ENCODE peak calls at places on chromosomes 11 and 22, in four cellular contexts. B is breast epithelium, A is K562, T is GM12878. H is an unnamed sample.

GRCh38 chr22:49066619-49067018 is 761.1 kb downstream of the BRD1 start:
- DNase-seq in B (no peak), A (no peak), T (no peak), H (no peak)

GRCh38 chr11:19187880-19188279 is 13.9 kb downstream of the CSRP3 start:
- DNase-seq in B (no peak), A (no peak), T (no peak), H (no peak)

GRCh38 chr11:80542704-80543103 is 1101.9 kb upstream of the TENM4 start:
- DNase-seq in B (no peak), A (no peak), T (no peak), H (no peak)

GRCh38 chr11:22742149-22742548 is 75.7 kb downstream of the GAS2 start:
- DNase-seq in B (no peak), A (no peak), T (no peak), H (no peak)

GRCh38 chr11:12245549-12245986 is 131.8 kb upstream of the PARVA start:
- DNase-seq in B (no peak), A (peak), T (no peak), H (no peak)

GRCh38 chr11:24373516-24373915 is 123.3 kb upstream of the LUZP2 start:
- DNase-seq in B (no peak), A (no peak), T (no peak), H (no peak)

GRCh38 chr11:75103380-75104026 is 6.8 kb upstream of the OR2AT4 start:
- DNase-seq in B (no peak), A (peak), T (peak), H (no peak)

GRCh38 chr11:46461461-46461927 is 69.9 kb upstream of the CHRM4 start:
- DNase-seq in B (no peak), A (no peak), T (no peak), H (no peak)

GRCh38 chr11:21446939-21447590 is 745.8 kb upstream of the ANO5 start:
- DNase-seq in B (no peak), A (no peak), T (no peak), H (no peak)

GRCh38 chr22:50641696-50642607 is 14.0 kb upstream of the ARSA start:
- DNase-seq in B (no peak), A (no peak), T (no peak), H (no peak)

GRCh38 chr22:32354360-32355351 is 3.0 kb upstream of the RFPL3 start:
- DNase-seq in B (no peak), A (peak), T (no peak), H (no peak)

GRCh38 chr11:122746050-122746478 is 90.5 kb downstream of the UBASH3B start:
- DNase-seq in B (no peak), A (no peak), T (peak), H (no peak)

GRCh38 chr11:44589301-44589700 is 23.8 kb downstream of the CD82 start:
- DNase-seq in B (no peak), A (no peak), T (no peak), H (peak)

GRCh38 chr11:11397043-11397415 is 44.0 kb upstream of the CSNK2A3 start:
- DNase-seq in B (no peak), A (no peak), T (no peak), H (no peak)

GRCh38 chr11:96303067-96303466 is 39.9 kb downstream of the MAML2 start:
- DNase-seq in B (no peak), A (peak), T (no peak), H (no peak)

GRCh38 chr11:65468874-65469333 is 29.9 kb upstream of the MALAT1 start:
- DNase-seq in B (peak), A (peak), T (no peak), H (no peak)

GRCh38 chr22:40236131-40236665 is 58.5 kb downstream of the TNRC6B start:
- DNase-seq in B (no peak), A (no peak), T (no peak), H (no peak)

GRCh38 chr22:33520904-33521780 is 399.1 kb downstream of the LARGE1 start:
- DNase-seq in B (no peak), A (no peak), T (no peak), H (no peak)

GRCh38 chr11:101436511-101437142 is 147.2 kb downstream of the TRPC6 start:
- DNase-seq in B (no peak), A (peak), T (no peak), H (no peak)

GRCh38 chr11:18775492-18776292 is 15.9 kb downstream of the PTPN5 start:
- DNase-seq in B (no peak), A (peak), T (no peak), H (peak)

GRCh38 chr22:36282078-36282831 is 29.3 kb downstream of the APOL1 start:
- DNase-seq in B (no peak), A (no peak), T (no peak), H (no peak)

GRCh38 chr11:14713518-14714244 is 70.1 kb downstream of the PDE3B start:
- DNase-seq in B (no peak), A (no peak), T (no peak), H (no peak)

GRCh38 chr11:19359425-19360000 is 118.8 kb upstream of the E2F8 start:
- DNase-seq in B (no peak), A (no peak), T (no peak), H (no peak)

GRCh38 chr11:127521413-127521812 is 520.8 kb upstream of the KIRREL3 start:
- DNase-seq in B (no peak), A (no peak), T (no peak), H (peak)

GRCh38 chr11:3745161-3745560 is 52.2 kb downstream of the NUP98 start:
- DNase-seq in B (no peak), A (no peak), T (no peak), H (no peak)

GRCh38 chr11:48184452-48184851 is 32.2 kb upstream of the OR4B1 start:
- DNase-seq in B (no peak), A (no peak), T (no peak), H (no peak)

GRCh38 chr11:34239465-34240149 is 118.2 kb downstream of the ABTB2 start:
- DNase-seq in B (no peak), A (no peak), T (no peak), H (no peak)

GRCh38 chr11:45745065-45745811 is 59.7 kb upstream of the SLC35C1 start:
- DNase-seq in B (no peak), A (no peak), T (no peak), H (no peak)

GRCh38 chr22:36761553-36762240 is 14.2 kb downstream of the IFT27 start:
- DNase-seq in B (no peak), A (no peak), T (no peak), H (no peak)

GRCh38 chr11:40175980-40176379 is 1283.5 kb downstream of the LRRC4C start:
- DNase-seq in B (no peak), A (no peak), T (no peak), H (no peak)

GRCh38 chr11:70423523-70424505 is 25.5 kb downstream of the CTTN start:
- DNase-seq in B (no peak), A (peak), T (peak), H (peak)

GRCh38 chr11:86588566-86589090 is 83.8 kb downstream of the ME3 start:
- DNase-seq in B (no peak), A (no peak), T (no peak), H (no peak)

GRCh38 chr11:17979770-17980371 is 33.0 kb downstream of the SERGEF start:
- DNase-seq in B (no peak), A (peak), T (no peak), H (peak)

GRCh38 chr11:126544311-126545056 is 189.0 kb downstream of the ST3GAL4 start:
- DNase-seq in B (peak), A (no peak), T (no peak), H (peak)

GRCh38 chr11:118612378-118612777 is 5.0 kb downstream of the PHLDB1 start:
- DNase-seq in B (peak), A (no peak), T (no peak), H (no peak)

DNA sequence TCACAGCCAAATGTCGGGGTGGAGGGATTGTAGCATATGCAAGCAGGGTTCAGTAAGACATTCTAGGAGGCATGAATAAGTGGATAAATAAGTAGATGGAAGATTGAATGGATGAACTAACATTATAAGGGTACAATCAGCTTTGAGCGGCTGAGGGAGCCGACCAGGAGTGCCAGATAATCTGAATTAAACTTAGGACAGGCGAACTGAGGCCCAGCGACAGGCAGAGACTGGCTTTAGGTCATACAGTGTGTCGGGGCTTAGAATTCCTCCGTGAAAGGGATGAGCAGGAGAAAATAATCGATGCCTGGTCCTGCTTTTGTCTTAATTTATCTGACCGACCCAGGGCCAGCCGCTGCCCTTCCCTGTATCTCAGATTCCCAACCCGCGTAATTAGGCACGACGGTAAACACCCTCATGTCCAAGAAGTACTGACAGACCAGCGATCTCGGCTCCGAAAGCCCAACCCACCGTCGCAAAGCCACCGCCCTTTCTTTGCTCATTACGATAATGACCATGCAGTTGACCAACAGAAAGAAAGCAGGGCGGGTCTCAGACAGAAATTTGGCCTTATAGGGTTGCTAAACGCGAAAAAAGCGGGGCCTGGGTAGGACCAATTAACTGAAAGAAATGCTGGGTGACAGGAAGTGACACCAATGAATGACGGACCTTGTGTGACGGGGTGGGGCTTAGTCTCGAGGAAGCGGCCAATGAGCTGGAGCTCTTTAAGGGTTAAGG is 523 bp downstream of the ANAPC15 start:
- DNase-seq in B (peak), A (peak), T (peak), H (peak)
- TF ChIP-seq POLR2A in B (peak), A (peak), T (peak), H (peak)

GRCh38 chr11:134792044-134792443 is 380.0 kb upstream of the B3GAT1 start:
- DNase-seq in B (no peak), A (no peak), T (no peak), H (no peak)
- TF ChIP-seq POLR2A in B (no peak), A (no peak), T (no peak), H (no peak)

GRCh38 chr22:37897805-37898204 is 8.3 kb upstream of the MICALL1 start:
- DNase-seq in B (no peak), A (no peak), T (no peak), H (no peak)

GRCh38 chr22:37894939-37895670 is 11.0 kb upstream of the MICALL1 start:
- DNase-seq in B (peak), A (no peak), T (no peak), H (no peak)

GRCh38 chr22:37896939-37897338 is 9.2 kb upstream of the MICALL1 start:
- DNase-seq in B (no peak), A (no peak), T (no peak), H (no peak)

GRCh38 chr22:37898441-37899181 is 7.5 kb upstream of the MICALL1 start:
- DNase-seq in B (peak), A (no peak), T (no peak), H (no peak)

GRCh38 chr22:37896181-37896592 is 9.9 kb upstream of the MICALL1 start:
- DNase-seq in B (peak), A (no peak), T (peak), H (no peak)
- TF ChIP-seq POLR2A in B (no peak), A (no peak), T (peak), H (no peak)

GRCh38 chr11:119730347-119730613 is 1.3 kb upstream of the NECTIN1 start:
- DNase-seq in B (no peak), A (no peak), T (no peak), H (no peak)

GRCh38 chr11:119729581-119730346 is 764 bp upstream of the NECTIN1 start:
- DNase-seq in B (peak), A (no peak), T (no peak), H (no peak)

GRCh38 chr11:119727523-119728081 is 1.4 kb downstream of the NECTIN1 start:
- DNase-seq in B (no peak), A (no peak), T (no peak), H (peak)

GRCh38 chr11:119728226-119728626 is 774 bp downstream of the NECTIN1 start:
- DNase-seq in B (no peak), A (no peak), T (no peak), H (peak)

GRCh38 chr11:119728651-119729580 is at the start of gene NECTIN1:
- DNase-seq in B (peak), A (peak), T (no peak), H (peak)
- TF ChIP-seq POLR2A in B (no peak), A (no peak), T (peak), H (peak)

GRCh38 chr11:13475091-13475490 is 12.1 kb upstream of the BTBD10 start:
- DNase-seq in B (no peak), A (no peak), T (no peak), H (no peak)

GRCh38 chr11:13468750-13469149 is 5.7 kb upstream of the BTBD10 start:
- DNase-seq in B (no peak), A (no peak), T (no peak), H (no peak)

DNA sequence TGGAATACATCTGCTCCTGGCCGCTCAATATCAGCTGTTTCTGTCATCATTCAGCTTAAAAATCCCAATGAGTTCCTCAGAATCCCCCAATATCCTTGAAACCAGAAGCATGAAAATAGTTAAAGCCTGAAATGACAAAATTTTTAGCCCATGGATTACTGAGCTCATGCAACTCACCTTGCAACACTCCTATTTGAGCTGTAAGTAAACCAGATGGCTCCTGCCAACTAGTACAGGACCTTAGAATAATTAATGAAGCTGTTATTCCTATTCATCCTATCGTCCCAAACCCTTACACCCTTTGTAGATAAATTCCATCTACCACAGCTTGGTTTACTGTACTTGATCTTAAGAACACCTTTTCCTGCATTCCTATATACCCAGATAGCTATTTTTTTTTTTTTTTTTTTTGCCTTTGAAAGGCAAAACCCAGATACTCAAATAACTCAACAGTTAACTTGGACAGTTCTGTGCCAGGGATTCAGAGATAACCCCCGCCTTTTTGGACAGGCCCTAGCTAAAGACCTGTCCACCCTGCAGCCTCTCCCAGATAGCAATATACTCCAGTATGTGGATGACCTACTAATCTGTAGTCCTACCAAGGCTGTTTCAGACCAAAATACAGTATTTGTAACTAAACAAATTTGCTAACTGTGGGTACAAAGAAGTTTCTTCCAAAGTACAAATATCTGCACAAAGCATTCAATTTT is 10.1 kb upstream of the BTBD10 start:
- DNase-seq in B (no peak), A (no peak), T (no peak), H (no peak)
- TF ChIP-seq POLR2A in B (no peak), A (no peak), T (no peak), H (no peak)

GRCh38 chr11:559712-560304 is 730 bp downstream of the LMNTD2 start:
- DNase-seq in B (no peak), A (peak), T (no peak), H (peak)
- TF ChIP-seq POLR2A in B (no peak), A (no peak), T (no peak), H (no peak)

GRCh38 chr22:42366815-42367581 is 65.2 kb downstream of the NFAM1 start:
- DNase-seq in B (peak), A (no peak), T (no peak), H (no peak)

GRCh38 chr22:42369250-42370041 is 62.8 kb downstream of the NFAM1 start:
- DNase-seq in B (peak), A (peak), T (peak), H (peak)

GRCh38 chr22:42365942-42366660 is 66.1 kb downstream of the NFAM1 start:
- DNase-seq in B (no peak), A (no peak), T (no peak), H (no peak)

GRCh38 chr22:42367980-42368378 is 64.2 kb downstream of the NFAM1 start:
- DNase-seq in B (no peak), A (no peak), T (no peak), H (no peak)

DNA sequence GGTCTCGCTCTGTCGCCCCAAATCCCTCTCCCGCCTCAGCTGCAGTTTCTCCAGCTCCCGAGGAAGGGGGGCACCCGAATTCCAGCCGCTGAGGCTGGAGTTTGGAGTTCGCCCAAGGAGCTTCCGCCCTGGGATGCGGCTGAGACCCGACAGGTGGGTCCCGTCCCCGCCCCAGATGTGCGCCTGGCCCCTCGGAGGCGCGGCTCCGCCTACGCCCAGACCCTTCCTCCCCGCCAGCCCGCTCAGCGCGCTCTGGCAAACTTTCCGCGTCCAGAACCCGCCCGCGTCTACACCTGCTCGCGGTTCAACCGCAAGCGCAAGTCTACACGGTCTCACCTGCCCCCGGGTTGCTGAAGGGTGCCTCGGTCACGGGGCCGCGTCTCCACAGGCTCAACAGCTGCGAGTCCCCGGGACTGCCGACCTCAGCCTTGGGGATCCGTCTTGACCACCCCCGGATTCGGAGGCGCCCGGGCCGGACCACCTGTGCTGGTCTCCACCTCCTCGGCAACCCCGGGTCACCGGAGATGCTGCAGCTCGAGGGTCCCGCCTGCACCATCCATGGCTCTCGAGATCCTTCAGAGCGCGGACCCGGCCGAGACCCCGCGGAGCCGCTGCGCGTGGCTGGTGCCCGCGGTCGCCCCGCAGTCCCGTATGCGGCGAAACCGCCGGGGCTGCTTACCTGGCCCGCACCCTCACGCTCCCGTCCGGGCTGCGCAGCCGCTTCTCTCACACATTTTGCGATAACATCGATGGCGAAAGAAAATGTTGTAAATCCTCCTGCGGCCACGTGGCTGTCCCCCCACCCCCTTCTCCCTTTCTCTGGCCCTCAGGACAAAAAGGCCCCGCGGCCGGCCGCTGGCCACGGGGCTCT is 63.6 kb downstream of the NFAM1 start:
- DNase-seq in B (no peak), A (no peak), T (no peak), H (no peak)
- TF ChIP-seq POLR2A in B (no peak), A (no peak), T (no peak), H (no peak)

GRCh38 chr11:111977141-111978027 is 40.2 kb downstream of the DIXDC1 start:
- DNase-seq in B (peak), A (no peak), T (no peak), H (peak)
- TF ChIP-seq POLR2A in B (no peak), A (no peak), T (no peak), H (no peak)

DNA sequence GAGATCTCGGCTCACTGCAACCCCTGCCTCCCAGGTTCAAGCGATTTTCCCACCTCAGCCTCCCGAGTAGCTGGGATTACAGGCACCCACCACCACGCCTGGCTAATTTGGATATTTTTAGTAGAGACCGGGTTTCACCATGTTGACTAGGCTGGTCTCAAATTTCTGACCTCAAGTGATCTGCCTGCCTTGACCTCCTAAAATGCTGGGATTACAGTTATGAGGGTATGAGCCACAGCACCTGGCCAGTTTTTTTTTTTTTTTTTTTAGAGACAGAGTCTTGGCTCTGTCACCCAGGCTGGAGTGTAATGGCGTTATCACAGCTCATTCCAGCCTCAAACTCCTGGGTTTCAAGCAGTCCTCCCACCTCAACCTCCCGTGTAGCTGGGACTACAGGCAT is 54.9 kb upstream of the PRR5 start:
- DNase-seq in B (no peak), A (no peak), T (no peak), H (no peak)
- TF ChIP-seq POLR2A in B (no peak), A (no peak), T (no peak), H (no peak)

H was measured in H54.